ENCODE peak calls at places on chromosomes 1 and 21, in ten cellular contexts. D is right lobe of liver; Y is cardiac muscle cell; J is tibial nerve; G is heart left ventricle; U is CD8-positive, alpha-beta T cell; F is psoas muscle; H is esophagus squamous epithelium; P is CD4-positive, alpha-beta memory T cell; W is body of pancreas. K is an unnamed sample.

GRCh38 chr1:193285626-193286025 is 99.2 kb upstream of the B3GALT2 start:
- DNase-seq in D (no peak), Y (no peak), J (no peak), G (no peak), U (no peak), F (no peak), H (no peak), P (no peak), W (no peak), K (no peak)

GRCh38 chr21:35203093-35204021 is 154.3 kb upstream of the RUNX1 start:
- DNase-seq in D (no peak), Y (peak), J (no peak), G (no peak), U (no peak), F (peak), H (no peak), P (no peak), W (no peak), K (no peak)

GRCh38 chr1:197671140-197671539 is 104.1 kb downstream of the DENND1B start:
- DNase-seq in D (no peak), Y (no peak), J (no peak), G (no peak), U (no peak), F (no peak), H (no peak), P (no peak), W (no peak), K (no peak)

GRCh38 chr1:170663011-170663410 is 920 bp upstream of the PRRX1 start:
- DNase-seq in D (no peak), Y (peak), J (no peak), G (no peak), U (no peak), F (no peak), H (no peak), P (no peak), W (no peak), K (no peak)

GRCh38 chr1:2314297-2314802 is 77.0 kb downstream of the MORN1 start:
- DNase-seq in D (no peak), Y (peak), J (peak), G (peak), U (no peak), F (peak), H (no peak), P (no peak), W (peak), K (no peak)

GRCh38 chr1:162187676-162188075 is 118.2 kb downstream of the NOS1AP start:
- DNase-seq in D (no peak), Y (peak), J (no peak), G (no peak), U (no peak), F (no peak), H (no peak), P (no peak), W (peak), K (no peak)

GRCh38 chr1:33433509-33434362 is 2.8 kb upstream of the PHC2 start:
- DNase-seq in D (no peak), Y (peak), J (no peak), G (peak), U (no peak), F (peak), H (no peak), P (no peak), W (peak), K (no peak)

GRCh38 chr1:66563094-66563800 is 29.3 kb downstream of the SGIP1 start:
- DNase-seq in D (no peak), Y (peak), J (no peak), G (no peak), U (no peak), F (no peak), H (no peak), P (no peak), W (peak), K (no peak)

GRCh38 chr1:118366296-118366695 is 181.3 kb upstream of the SPAG17 start:
- DNase-seq in D (no peak), Y (no peak), J (no peak), G (no peak), U (no peak), F (no peak), H (no peak), P (no peak), W (no peak), K (no peak)

GRCh38 chr21:33025106-33025470 is 647 bp upstream of the OLIG2 start:
- DNase-seq in D (no peak), Y (no peak), J (no peak), G (no peak), U (no peak), F (no peak), H (no peak), P (no peak), W (no peak), K (peak)

GRCh38 chr1:162878000-162878596 is 17.1 kb upstream of the CCDC190 start:
- DNase-seq in D (no peak), Y (peak), J (no peak), G (peak), U (no peak), F (peak), H (no peak), P (no peak), W (peak), K (no peak)

GRCh38 chr1:10980841-10981727 is 31.4 kb upstream of the TARDBP start:
- DNase-seq in D (peak), Y (peak), J (peak), G (peak), U (no peak), F (peak), H (no peak), P (no peak), W (no peak), K (peak)

GRCh38 chr1:46166521-46167462 is 8.1 kb upstream of the TSPAN1 start:
- DNase-seq in D (peak), Y (no peak), J (no peak), G (peak), U (peak), F (peak), H (no peak), P (peak), W (no peak), K (no peak)

GRCh38 chr1:113677250-113678158 is 81.8 kb downstream of the PHTF1 start:
- DNase-seq in D (peak), Y (peak), J (no peak), G (no peak), U (no peak), F (peak), H (no peak), P (peak), W (peak), K (no peak)

GRCh38 chr1:8040586-8040985 is 14.5 kb upstream of the ERRFI1 start:
- DNase-seq in D (peak), Y (peak), J (peak), G (peak), U (no peak), F (peak), H (peak), P (no peak), W (peak), K (no peak)

GRCh38 chr21:33231526-33231925 is 1.8 kb downstream of the IFNAR2 start:
- DNase-seq in D (no peak), Y (no peak), J (no peak), G (no peak), U (peak), F (no peak), H (no peak), P (no peak), W (no peak), K (no peak)

GRCh38 chr1:41122851-41123518 is 101.5 kb upstream of the SLFNL1 start:
- DNase-seq in D (no peak), Y (peak), J (no peak), G (no peak), U (no peak), F (no peak), H (no peak), P (peak), W (peak), K (no peak)

GRCh38 chr1:58922302-58923089 is 138.6 kb upstream of the JUN start:
- DNase-seq in D (peak), Y (peak), J (peak), G (peak), U (peak), F (peak), H (no peak), P (peak), W (peak), K (no peak)

GRCh38 chr1:58921751-58922150 is 137.9 kb upstream of the JUN start:
- DNase-seq in D (no peak), Y (no peak), J (no peak), G (no peak), U (no peak), F (no peak), H (no peak), P (no peak), W (no peak), K (no peak)

GRCh38 chr1:243269461-243269801 is 13.6 kb downstream of the SDCCAG8 start:
- DNase-seq in D (no peak), Y (peak), J (no peak), G (no peak), U (no peak), F (no peak), H (no peak), P (no peak), W (no peak), K (no peak)

GRCh38 chr1:7402548-7402850 is 368.6 kb upstream of the VAMP3 start:
- DNase-seq in D (no peak), Y (no peak), J (no peak), G (no peak), U (no peak), F (no peak), H (no peak), P (no peak), W (no peak), K (no peak)

GRCh38 chr21:42513985-42514882 is 582 bp downstream of the SLC37A1 start:
- DNase-seq in D (peak), Y (peak), J (no peak), G (peak), U (peak), F (peak), H (no peak), P (peak), W (peak), K (no peak)

GRCh38 chr1:203645996-203646395 is 19.4 kb downstream of the ATP2B4 start:
- DNase-seq in D (no peak), Y (no peak), J (no peak), G (no peak), U (no peak), F (no peak), H (no peak), P (no peak), W (no peak), K (no peak)

GRCh38 chr1:27306892-27307850 is 14.8 kb upstream of the TMEM222 start:
- DNase-seq in D (no peak), Y (no peak), J (no peak), G (no peak), U (no peak), F (no peak), H (no peak), P (no peak), W (no peak), K (no peak)

GRCh38 chr1:203147376-203147775 is 19.9 kb downstream of the ADORA1 start:
- DNase-seq in D (no peak), Y (no peak), J (no peak), G (peak), U (no peak), F (no peak), H (no peak), P (no peak), W (no peak), K (peak)

GRCh38 chr1:43799656-43800629 is 92.6 kb downstream of the ST3GAL3 start:
- DNase-seq in D (no peak), Y (peak), J (no peak), G (no peak), U (no peak), F (no peak), H (no peak), P (no peak), W (no peak), K (no peak)

GRCh38 chr1:41758904-41759548 is 159.7 kb downstream of the HIVEP3 start:
- DNase-seq in D (no peak), Y (peak), J (no peak), G (no peak), U (no peak), F (no peak), H (no peak), P (no peak), W (no peak), K (no peak)

GRCh38 chr1:22289251-22289995 is 146.5 kb upstream of the WNT4 start:
- DNase-seq in D (peak), Y (peak), J (no peak), G (no peak), U (no peak), F (no peak), H (no peak), P (no peak), W (no peak), K (no peak)

GRCh38 chr21:38948377-38948776 is 142.6 kb downstream of the ETS2 start:
- DNase-seq in D (no peak), Y (no peak), J (no peak), G (no peak), U (no peak), F (no peak), H (no peak), P (no peak), W (no peak), K (no peak)

GRCh38 chr21:30719401-30719800 is 824 bp upstream of the KRTAP21-3 start:
- DNase-seq in D (no peak), Y (no peak), J (no peak), G (no peak), U (no peak), F (no peak), H (no peak), P (no peak), W (no peak), K (no peak)

GRCh38 chr1:158285756-158286241 is 3.9 kb upstream of the CD1C start:
- DNase-seq in D (peak), Y (peak), J (peak), G (peak), U (peak), F (peak), H (peak), P (no peak), W (peak), K (no peak)

GRCh38 chr1:205477759-205478247 is 22.0 kb upstream of the BLACAT1 start:
- DNase-seq in D (no peak), Y (peak), J (no peak), G (peak), U (no peak), F (no peak), H (no peak), P (no peak), W (peak), K (no peak)

GRCh38 chr21:44548381-44548780 is 2.9 kb downstream of the KRTAP10-2 start:
- DNase-seq in D (no peak), Y (no peak), J (no peak), G (no peak), U (no peak), F (no peak), H (no peak), P (no peak), W (no peak), K (no peak)
- H3K27ac ChIP-seq in D (no peak), Y (peak), J (no peak), G (no peak), U (no peak), F (no peak), H (no peak), P (no peak), W (no peak), K (no peak)

DNA sequence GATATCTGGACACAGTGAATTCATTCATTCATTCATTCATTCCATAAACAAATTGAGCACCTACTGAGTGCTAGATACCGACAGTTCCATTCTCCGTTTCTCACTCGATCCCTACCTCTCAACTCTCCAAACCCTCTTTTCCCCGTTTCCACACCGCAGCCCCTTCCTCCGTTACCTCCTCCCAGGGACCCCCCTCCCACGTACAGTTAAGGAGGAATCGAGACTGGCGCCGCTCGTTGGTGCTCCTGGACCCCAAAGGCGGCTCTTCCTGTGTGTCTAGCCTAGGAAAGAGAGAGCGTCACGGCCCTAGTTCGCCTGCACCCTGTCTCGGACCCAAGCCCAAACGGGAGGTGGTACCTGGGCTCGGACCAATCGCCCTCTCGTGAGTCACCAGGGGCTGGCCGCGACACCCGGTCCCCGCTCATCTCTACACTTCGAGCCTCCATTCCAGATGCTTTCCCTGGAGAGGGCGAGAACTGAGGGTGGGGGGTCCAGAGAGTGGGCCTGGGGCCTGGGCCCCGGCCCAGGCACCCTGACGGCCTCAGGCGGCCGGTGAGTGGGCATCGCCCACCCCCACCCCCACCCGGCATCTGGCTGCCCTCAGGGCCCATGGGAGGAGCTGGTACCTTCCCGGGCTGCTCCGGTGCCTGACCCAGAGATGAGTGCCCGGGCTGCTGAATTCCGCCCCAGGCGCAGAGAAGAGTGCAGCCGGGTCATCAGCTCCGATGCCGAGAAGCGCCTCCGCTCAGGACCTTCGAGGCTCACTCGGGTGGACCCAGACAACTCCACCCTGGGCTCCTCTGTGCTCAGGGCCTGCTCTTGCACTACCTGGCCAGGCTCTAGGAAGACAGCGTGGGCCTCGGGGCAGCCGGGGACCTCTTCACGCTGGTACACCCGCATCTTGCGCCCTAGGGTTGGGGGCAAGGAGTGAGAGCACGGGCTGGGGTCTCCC is 4.9 kb downstream of the ARHGEF19 start:
- DNase-seq in D (no peak), Y (peak), J (no peak), G (no peak), U (no peak), F (no peak), H (no peak), P (no peak), W (no peak), K (no peak)
- H3K27ac ChIP-seq in D (peak), Y (peak), J (peak), G (peak), U (peak), F (peak), H (peak), P (peak), W (peak), K (no peak)

GRCh38 chr1:230493264-230493663 is 67.1 kb upstream of the PGBD5 start:
- DNase-seq in D (no peak), Y (no peak), J (no peak), G (no peak), U (no peak), F (no peak), H (no peak), P (no peak), W (peak), K (no peak)

GRCh38 chr1:230494026-230494425 is 67.9 kb upstream of the PGBD5 start:
- DNase-seq in D (no peak), Y (no peak), J (no peak), G (no peak), U (no peak), F (no peak), H (no peak), P (no peak), W (no peak), K (no peak)

GRCh38 chr1:230494514-230494913 is 68.4 kb upstream of the PGBD5 start:
- DNase-seq in D (no peak), Y (no peak), J (no peak), G (no peak), U (no peak), F (no peak), H (no peak), P (no peak), W (no peak), K (no peak)

GRCh38 chr1:230487773-230488428 is 61.8 kb upstream of the PGBD5 start:
- DNase-seq in D (peak), Y (no peak), J (no peak), G (no peak), U (no peak), F (no peak), H (no peak), P (no peak), W (peak), K (no peak)

DNA sequence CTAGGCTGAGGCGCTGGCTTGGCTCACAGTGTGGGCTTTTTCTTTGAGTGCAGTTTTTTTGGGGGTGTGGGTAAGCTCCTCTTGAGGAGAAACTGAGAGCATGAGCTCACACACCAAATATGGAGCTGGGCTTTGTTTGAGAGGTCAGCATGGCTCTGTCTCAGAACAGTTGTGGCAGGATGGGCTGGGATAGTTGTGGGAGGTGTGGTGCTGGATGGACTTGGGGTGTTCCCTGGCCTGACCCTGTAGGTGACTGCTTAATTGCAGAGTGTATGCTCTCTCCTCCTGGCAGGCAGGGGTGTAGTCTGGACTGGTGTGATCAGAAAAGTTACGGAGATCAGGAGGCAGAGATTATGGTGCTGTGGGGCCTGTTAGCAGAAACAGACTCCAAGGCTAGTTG is 64.3 kb upstream of the PGBD5 start:
- DNase-seq in D (no peak), Y (no peak), J (no peak), G (no peak), U (no peak), F (no peak), H (no peak), P (no peak), W (no peak), K (no peak)
- H3K27ac ChIP-seq in D (no peak), Y (no peak), J (no peak), G (no peak), U (no peak), F (no peak), H (no peak), P (no peak), W (no peak), K (no peak)

GRCh38 chr1:226986496-226987178 is 46.5 kb downstream of the COQ8A start:
- DNase-seq in D (no peak), Y (no peak), J (no peak), G (no peak), U (no peak), F (peak), H (no peak), P (no peak), W (no peak), K (no peak)

GRCh38 chr1:226983998-226984364 is 43.9 kb downstream of the COQ8A start:
- DNase-seq in D (no peak), Y (no peak), J (no peak), G (no peak), U (no peak), F (peak), H (no peak), P (no peak), W (no peak), K (no peak)

GRCh38 chr1:226984521-226985238 is 44.6 kb downstream of the COQ8A start:
- DNase-seq in D (no peak), Y (no peak), J (no peak), G (peak), U (no peak), F (peak), H (no peak), P (no peak), W (no peak), K (no peak)

GRCh38 chr1:226985839-226986463 is 45.9 kb downstream of the COQ8A start:
- DNase-seq in D (peak), Y (no peak), J (no peak), G (peak), U (no peak), F (peak), H (no peak), P (no peak), W (no peak), K (no peak)

GRCh38 chr1:226985239-226985838 is 45.2 kb downstream of the COQ8A start:
- DNase-seq in D (no peak), Y (no peak), J (no peak), G (no peak), U (no peak), F (peak), H (no peak), P (no peak), W (no peak), K (no peak)
- H3K27ac ChIP-seq in D (no peak), Y (peak), J (no peak), G (peak), U (no peak), F (peak), H (no peak), P (no peak), W (no peak), K (no peak)